ENCODE peak calls at places on chromosomes 7 and 10, in nine cellular contexts. G is cardiac muscle cell, T is tibial nerve, A is epithelial cell of proximal tubule, Q is brain microvascular endothelial cell, D is H7, H is ovary, L is astrocyte of the spinal cord, V is mucosa of descending colon. J is an unnamed sample.

GRCh38 chr10:34506773-34507172 is 308.3 kb downstream of the PARD3 start:
- DNase-seq in D (no peak), T (no peak), Q (no peak), L (no peak), A (no peak), V (no peak), H (no peak), G (no peak), J (no peak)

GRCh38 chr10:91613411-91614253 is 19.2 kb downstream of the PPP1R3C start:
- DNase-seq in V (no peak), G (no peak), D (no peak), H (no peak), Q (peak), A (no peak), L (peak), T (no peak), J (peak)

GRCh38 chr7:11163220-11163619 is 189.5 kb downstream of the PHF14 start:
- DNase-seq in D (no peak), A (no peak), V (no peak), T (no peak), L (no peak), H (no peak), Q (no peak), G (no peak), J (no peak)

GRCh38 chr10:16828114-16828568 is 10.9 kb upstream of the RSU1 start:
- DNase-seq in V (no peak), D (peak), G (peak), A (no peak), Q (peak), T (no peak), H (peak), L (peak), J (peak)

GRCh38 chr7:46566375-46566774 is 645.3 kb upstream of the IGFBP3 start:
- DNase-seq in D (no peak), T (no peak), V (no peak), L (peak), G (no peak), A (no peak), Q (no peak), H (no peak), J (no peak)

GRCh38 chr10:125575843-125576242 is 107.1 kb downstream of the TEX36 start:
- DNase-seq in A (no peak), Q (no peak), L (no peak), V (no peak), T (no peak), D (no peak), G (no peak), H (no peak), J (no peak)

GRCh38 chr10:102473445-102474331 is 22.3 kb upstream of the C10orf95 start:
- DNase-seq in A (no peak), D (no peak), V (no peak), G (no peak), T (no peak), Q (no peak), L (no peak), H (no peak), J (no peak)

GRCh38 chr7:128151646-128152045 is 89.4 kb upstream of the LEP start:
- DNase-seq in L (no peak), T (no peak), V (no peak), A (no peak), H (no peak), D (no peak), Q (no peak), G (no peak), J (no peak)

GRCh38 chr7:69429817-69430501 is 168.3 kb upstream of the AUTS2 start:
- DNase-seq in D (no peak), V (peak), L (peak), H (peak), Q (no peak), A (no peak), G (no peak), T (peak), J (peak)

GRCh38 chr10:71427246-71427645 is 30.5 kb downstream of the CDH23 start:
- DNase-seq in V (no peak), L (no peak), D (no peak), T (no peak), H (no peak), Q (no peak), A (no peak), G (no peak), J (no peak)

GRCh38 chr10:109616356-109616755 is 307.0 kb downstream of the XPNPEP1 start:
- DNase-seq in A (no peak), V (no peak), H (no peak), L (no peak), T (no peak), G (no peak), Q (no peak), D (no peak), J (no peak)

GRCh38 chr7:42972703-42973500 is 40.7 kb downstream of the MRPL32 start:
- DNase-seq in A (peak), Q (peak), G (peak), L (peak), T (peak), V (no peak), D (no peak), H (peak), J (peak)

GRCh38 chr7:150860291-150860977 is 8.1 kb downstream of the AOC1 start:
- DNase-seq in Q (no peak), H (no peak), L (no peak), V (no peak), T (no peak), A (no peak), D (peak), G (peak), J (no peak)

GRCh38 chr7:11552676-11553075 is 279.3 kb downstream of the THSD7A start:
- DNase-seq in D (no peak), H (no peak), G (no peak), T (no peak), Q (no peak), V (no peak), A (no peak), L (no peak), J (no peak)

GRCh38 chr7:106865130-106866115 is at the start of gene PIK3CG:
- DNase-seq in V (no peak), L (no peak), D (no peak), G (no peak), H (no peak), A (no peak), T (no peak), Q (no peak), J (no peak)

GRCh38 chr7:20395094-20395493 is 64.4 kb downstream of the ITGB8 start:
- DNase-seq in A (no peak), H (no peak), G (no peak), D (no peak), Q (no peak), T (no peak), L (no peak), V (no peak), J (no peak)

GRCh38 chr7:117901089-117901797 is 28.0 kb upstream of the CTTNBP2 start:
- DNase-seq in D (no peak), Q (no peak), G (no peak), T (no peak), L (no peak), A (no peak), H (no peak), V (peak), J (no peak)

GRCh38 chr10:131215776-131216175 is 95.7 kb downstream of the TCERG1L start:
- DNase-seq in V (no peak), L (no peak), T (no peak), D (no peak), A (no peak), Q (no peak), H (no peak), G (no peak), J (no peak)

GRCh38 chr7:135459076-135459475 is 50.8 kb downstream of the CNOT4 start:
- DNase-seq in G (no peak), Q (no peak), H (no peak), T (no peak), D (no peak), V (no peak), A (no peak), L (no peak), J (no peak)

GRCh38 chr7:133061357-133061756 is 20.5 kb downstream of the CHCHD3 start:
- DNase-seq in G (peak), D (no peak), V (no peak), H (no peak), Q (no peak), T (no peak), L (no peak), A (no peak), J (no peak)

GRCh38 chr7:8254667-8255066 is 7.3 kb downstream of the ICA1 start:
- DNase-seq in L (no peak), V (no peak), G (no peak), T (no peak), D (no peak), A (no peak), H (no peak), Q (no peak), J (no peak)

GRCh38 chr7:64863021-64863420 is 40.1 kb upstream of the ZNF273 start:
- DNase-seq in D (no peak), G (no peak), V (no peak), T (no peak), Q (no peak), H (no peak), L (no peak), A (no peak), J (no peak)

GRCh38 chr7:87046456-87046855 is 13.0 kb downstream of the ELAPOR2 start:
- DNase-seq in T (no peak), H (no peak), D (no peak), V (no peak), G (no peak), A (no peak), L (no peak), Q (no peak), J (no peak)

GRCh38 chr10:97633921-97634320 is 621 bp upstream of the MORN4 start:
- DNase-seq in G (no peak), A (no peak), Q (no peak), V (no peak), D (no peak), L (no peak), T (no peak), H (no peak), J (no peak)

GRCh38 chr7:51317582-51317910 is 937 bp upstream of the COBL start:
- DNase-seq in T (no peak), V (no peak), L (no peak), A (no peak), D (peak), G (no peak), Q (no peak), H (no peak), J (no peak)
- H3K4me3 ChIP-seq in T (no peak), V (no peak), L (no peak), A (peak), D (peak), G (peak), Q (no peak), H (no peak), J (no peak)

GRCh38 chr10:123274513-123275182 is 120.4 kb downstream of the BUB3 start:
- DNase-seq in Q (no peak), L (no peak), T (no peak), A (no peak), H (no peak), V (no peak), D (peak), G (no peak), J (no peak)
- H3K4me3 ChIP-seq in Q (no peak), L (no peak), T (no peak), A (peak), H (no peak), V (no peak), D (no peak), G (no peak), J (no peak)

GRCh38 chr10:61250131-61250530 is 203.1 kb downstream of the TMEM26 start:
- DNase-seq in G (no peak), H (no peak), A (no peak), L (no peak), D (no peak), Q (no peak), T (no peak), V (no peak), J (no peak)
- H3K4me3 ChIP-seq in G (no peak), H (no peak), A (no peak), L (no peak), D (no peak), Q (no peak), T (no peak), V (no peak), J (no peak)

GRCh38 chr7:27166475-27167169 is 1.3 kb upstream of the HOXA9 start:
- DNase-seq in H (no peak), V (peak), A (no peak), Q (no peak), G (no peak), D (no peak), L (no peak), T (no peak), J (no peak)
- H3K4me3 ChIP-seq in H (peak), V (peak), A (peak), Q (no peak), G (no peak), D (no peak), L (no peak), T (peak), J (no peak)

GRCh38 chr7:157560258-157560654 is 223.5 kb downstream of the DNAJB6 start:
- DNase-seq in L (no peak), H (no peak), D (no peak), Q (no peak), T (no peak), G (no peak), V (no peak), A (no peak), J (no peak)

GRCh38 chr7:157561816-157562410 is 225.1 kb downstream of the DNAJB6 start:
- DNase-seq in H (no peak), T (no peak), A (no peak), V (no peak), G (no peak), D (no peak), Q (no peak), L (no peak), J (no peak)

GRCh38 chr7:157560710-157561522 is 224.1 kb downstream of the DNAJB6 start:
- DNase-seq in D (no peak), V (no peak), A (no peak), G (no peak), H (no peak), T (no peak), Q (no peak), L (no peak), J (no peak)

GRCh38 chr7:157559596-157560257 is 222.9 kb downstream of the DNAJB6 start:
- DNase-seq in D (no peak), G (no peak), V (no peak), L (no peak), A (no peak), T (no peak), H (no peak), Q (no peak), J (no peak)

GRCh38 chr7:157561523-157561785 is 224.7 kb downstream of the DNAJB6 start:
- DNase-seq in H (no peak), L (no peak), A (no peak), Q (no peak), G (no peak), T (no peak), V (no peak), D (no peak), J (no peak)
- H3K4me3 ChIP-seq in H (no peak), L (no peak), A (no peak), Q (no peak), G (no peak), T (no peak), V (no peak), D (no peak), J (no peak)

GRCh38 chr7:44629825-44630580 is 23.6 kb downstream of the OGDH start:
- DNase-seq in Q (no peak), T (no peak), H (no peak), G (peak), D (no peak), L (no peak), A (no peak), V (no peak), J (no peak)

GRCh38 chr7:44624306-44624705 is 17.9 kb downstream of the OGDH start:
- DNase-seq in Q (no peak), H (no peak), D (no peak), T (no peak), L (no peak), A (no peak), G (no peak), V (no peak), J (no peak)

GRCh38 chr7:44625899-44626511 is 19.6 kb downstream of the OGDH start:
- DNase-seq in D (no peak), L (no peak), H (no peak), Q (no peak), T (no peak), A (no peak), G (no peak), V (no peak), J (no peak)

GRCh38 chr7:44622342-44623151 is 16.1 kb downstream of the OGDH start:
- DNase-seq in A (no peak), V (no peak), L (no peak), Q (no peak), T (no peak), D (no peak), G (no peak), H (no peak), J (no peak)

DNA sequence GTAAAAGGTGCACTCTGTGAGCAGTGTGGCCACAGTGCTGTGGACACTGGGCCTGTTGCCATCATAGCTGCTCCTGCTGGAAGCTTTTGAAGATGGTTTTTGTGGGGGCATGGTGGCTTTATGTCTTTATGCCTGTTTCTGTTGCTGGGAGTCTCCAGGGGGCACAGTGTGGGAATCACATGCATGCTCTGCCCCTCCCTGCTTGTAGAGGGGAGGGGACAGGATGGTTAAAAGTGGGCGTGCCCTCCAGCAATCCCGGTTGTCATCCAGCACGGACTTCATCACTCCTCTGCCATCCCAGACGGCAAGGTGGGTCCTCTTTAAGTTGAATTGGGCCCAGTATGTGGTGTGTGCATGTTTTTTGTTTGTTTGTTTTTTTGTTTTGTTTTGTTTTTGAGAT is 20.2 kb downstream of the OGDH start:
- DNase-seq in Q (no peak), G (no peak), L (no peak), V (no peak), D (peak), H (no peak), A (no peak), T (no peak), J (no peak)
- H3K4me3 ChIP-seq in Q (no peak), G (no peak), L (no peak), V (no peak), D (no peak), H (no peak), A (no peak), T (no peak), J (no peak)

GRCh38 chr7:141145630-141145982 is 71.7 kb downstream of the TMEM178B start:
- DNase-seq in V (no peak), H (no peak), G (no peak), Q (no peak), T (no peak), L (no peak), D (no peak), A (no peak), J (no peak)
- H3K4me3 ChIP-seq in V (no peak), H (no peak), G (no peak), Q (no peak), T (no peak), L (no peak), D (no peak), A (no peak), J (no peak)

DNA sequence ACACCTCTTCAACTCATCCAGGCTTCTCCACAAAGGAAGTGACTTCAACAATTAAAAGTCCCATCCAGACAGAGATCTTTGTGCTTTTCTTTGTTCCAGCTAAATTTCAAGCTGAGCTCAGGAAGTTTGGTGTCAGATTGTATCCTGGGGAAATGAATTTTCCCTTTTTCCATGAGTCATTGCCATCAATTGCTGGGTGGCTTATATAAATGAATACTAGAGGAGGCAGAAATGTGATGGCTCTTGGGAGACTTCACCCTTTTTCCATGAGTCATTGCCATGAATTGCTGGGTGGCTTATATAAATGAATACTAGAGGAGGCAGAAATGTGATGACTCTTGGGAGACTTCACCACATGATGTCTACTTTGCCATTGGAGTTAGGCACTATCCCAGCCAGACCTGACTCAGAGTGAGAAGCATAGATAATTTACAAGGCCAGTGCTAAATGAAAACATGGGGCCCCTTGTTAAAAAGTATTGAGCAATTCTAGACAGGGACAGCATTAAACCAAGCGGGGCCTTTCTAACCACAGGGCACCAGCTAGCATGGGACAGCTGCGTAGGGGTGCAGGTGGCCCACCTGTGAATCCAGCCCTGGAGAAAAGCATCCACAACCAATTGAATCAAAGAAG is 339.2 kb upstream of the PODXL start:
- DNase-seq in T (no peak), Q (peak), A (peak), V (no peak), G (no peak), D (no peak), L (peak), H (no peak), J (peak)
- H3K4me3 ChIP-seq in T (no peak), Q (no peak), A (no peak), V (no peak), G (no peak), D (no peak), L (no peak), H (no peak), J (no peak)

J was measured in astrocyte of the cerebellum.